ENCODE peak calls at places on chromosome 22, in seven cellular contexts. L is neuronal stem cell, S is testis, Y is body of pancreas, V is colonic mucosa, A is stomach, Q is right lobe of liver. N is an unnamed sample. For H3K36me3, the result is how much of the 10 kb centered on the place peaks cover.

GRCh38 chr22:48415535-48415934 is 1412.1 kb downstream of the BRD1 start:
- DNase-seq in L (no peak), S (no peak), Y (no peak), V (no peak), A (no peak), Q (no peak), N (no peak)

GRCh38 chr22:29626497-29627195 is 23.2 kb downstream of the NF2 start:
- DNase-seq in L (no peak), S (no peak), Y (no peak), V (no peak), A (no peak), Q (no peak), N (no peak)

GRCh38 chr22:37696657-37697539 is at the start of gene TRIOBP:
- DNase-seq in L (peak), S (peak), Y (peak), V (peak), A (peak), Q (peak), N (peak)

GRCh38 chr22:25702571-25703167 is 39.3 kb upstream of the MYO18B start:
- DNase-seq in L (no peak), S (no peak), Y (no peak), V (no peak), A (no peak), Q (no peak), N (no peak)

GRCh38 chr22:23715811-23716355 is 25.1 kb downstream of the RGL4 start:
- DNase-seq in L (no peak), S (no peak), Y (no peak), V (no peak), A (no peak), Q (no peak), N (no peak)

GRCh38 chr22:48805516-48805915 is 1022.2 kb downstream of the BRD1 start:
- DNase-seq in L (no peak), S (no peak), Y (no peak), V (no peak), A (no peak), Q (no peak), N (no peak)

GRCh38 chr22:29443452-29443851 is 5.1 kb downstream of the RFPL1 start:
- DNase-seq in L (no peak), S (no peak), Y (no peak), V (no peak), A (no peak), Q (no peak), N (no peak)

GRCh38 chr22:49923445-49923844 is 5.0 kb downstream of the CRELD2 start:
- DNase-seq in L (no peak), S (no peak), Y (no peak), V (no peak), A (no peak), Q (no peak), N (no peak)

GRCh38 chr22:20154602-20155183 is 3.8 kb upstream of the CCDC188 start:
- DNase-seq in L (no peak), S (no peak), Y (no peak), V (no peak), A (no peak), Q (no peak), N (no peak)

GRCh38 chr22:38087855-38088254 is 3.9 kb upstream of the SLC16A8 start:
- DNase-seq in L (no peak), S (no peak), Y (no peak), V (no peak), A (no peak), Q (no peak), N (peak)

GRCh38 chr22:23376256-23376655 is 195.9 kb downstream of the BCR start:
- DNase-seq in L (no peak), S (no peak), Y (no peak), V (peak), A (no peak), Q (no peak), N (no peak)

GRCh38 chr22:49321477-49322055 is 506.1 kb downstream of the BRD1 start:
- DNase-seq in L (no peak), S (peak), Y (no peak), V (no peak), A (peak), Q (peak), N (peak)

GRCh38 chr22:45208993-45209838 is 31.5 kb downstream of the KIAA0930 start:
- DNase-seq in L (peak), S (no peak), Y (no peak), V (no peak), A (no peak), Q (peak), N (no peak)

GRCh38 chr22:38220653-38221386 is 19.0 kb downstream of the MAFF start:
- DNase-seq in L (no peak), S (no peak), Y (no peak), V (no peak), A (no peak), Q (no peak), N (no peak)

GRCh38 chr22:38315801-38316339 is 1.4 kb downstream of the CSNK1E start:
- DNase-seq in L (no peak), S (no peak), Y (no peak), V (no peak), A (no peak), Q (no peak), N (no peak)

GRCh38 chr22:23908561-23909205 is 14.5 kb downstream of the MIF start:
- DNase-seq in L (no peak), S (no peak), Y (no peak), V (peak), A (no peak), Q (no peak), N (no peak)

GRCh38 chr22:32354360-32355351 is 3.0 kb upstream of the RFPL3 start:
- DNase-seq in L (no peak), S (no peak), Y (no peak), V (no peak), A (no peak), Q (no peak), N (no peak)

GRCh38 chr22:37999640-38000272 is 15.4 kb upstream of the SOX10 start:
- DNase-seq in L (no peak), S (no peak), Y (no peak), V (no peak), A (no peak), Q (no peak), N (no peak)

GRCh38 chr22:18033204-18033998 is 9.0 kb upstream of the MICAL3 start:
- DNase-seq in L (no peak), S (no peak), Y (no peak), V (no peak), A (no peak), Q (no peak), N (no peak)

GRCh38 chr22:48343461-48343860 is 1484.2 kb downstream of the BRD1 start:
- DNase-seq in L (no peak), S (no peak), Y (no peak), V (no peak), A (no peak), Q (no peak), N (no peak)

GRCh38 chr22:25475554-25476022 is 88.9 kb upstream of the GRK3 start:
- DNase-seq in L (no peak), S (peak), Y (no peak), V (no peak), A (no peak), Q (no peak), N (no peak)

GRCh38 chr22:19463491-19464469 is 15.2 kb downstream of the UFD1 start:
- DNase-seq in L (no peak), S (no peak), Y (no peak), V (no peak), A (no peak), Q (no peak), N (no peak)

GRCh38 chr22:50146440-50147228 is 23.9 kb upstream of the PANX2 start:
- DNase-seq in L (no peak), S (peak), Y (peak), V (peak), A (peak), Q (peak), N (peak)

GRCh38 chr22:39180566-39180965 is 28.1 kb upstream of the CBX7 start:
- DNase-seq in L (no peak), S (no peak), Y (no peak), V (no peak), A (no peak), Q (no peak), N (no peak)

GRCh38 chr22:39205344-39206021 is 39.3 kb downstream of the PDGFB start:
- DNase-seq in L (no peak), S (no peak), Y (no peak), V (no peak), A (no peak), Q (no peak), N (peak)

GRCh38 chr22:33909075-33909458 is 11.2 kb downstream of the LARGE1 start:
- DNase-seq in L (no peak), S (no peak), Y (no peak), V (no peak), A (no peak), Q (no peak), N (no peak)

GRCh38 chr22:41573677-41574264 is 13.0 kb downstream of the CSDC2 start:
- DNase-seq in L (no peak), S (no peak), Y (no peak), V (no peak), A (no peak), Q (no peak), N (no peak)

GRCh38 chr22:44393066-44393465 is 80.3 kb upstream of the SHISAL1 start:
- DNase-seq in L (no peak), S (no peak), Y (no peak), V (no peak), A (no peak), Q (no peak), N (no peak)

GRCh38 chr22:50699754-50700386 is 27.2 kb downstream of the SHANK3 start:
- DNase-seq in L (no peak), S (no peak), Y (no peak), V (no peak), A (no peak), Q (peak), N (peak)

GRCh38 chr22:26377170-26377825 is 51.8 kb upstream of the ASPHD2 start:
- DNase-seq in L (no peak), S (no peak), Y (no peak), V (no peak), A (no peak), Q (no peak), N (no peak)

GRCh38 chr22:32444068-32444467 is 20.2 kb downstream of the BPIFC start:
- DNase-seq in L (peak), S (peak), Y (no peak), V (no peak), A (no peak), Q (peak), N (no peak)

GRCh38 chr22:23305922-23306374 is 125.6 kb downstream of the BCR start:
- DNase-seq in L (no peak), S (peak), Y (no peak), V (no peak), A (peak), Q (no peak), N (peak)

GRCh38 chr22:19566599-19567382 is 42.6 kb upstream of the CLDN5 start:
- DNase-seq in L (no peak), S (peak), Y (no peak), V (no peak), A (no peak), Q (no peak), N (no peak)

GRCh38 chr22:39900306-39901227 is at the start of gene GRAP2:
- DNase-seq in L (no peak), S (no peak), Y (no peak), V (no peak), A (no peak), Q (no peak), N (no peak)

GRCh38 chr22:41919357-41920224 is 4.7 kb upstream of the SHISA8 start:
- DNase-seq in L (no peak), S (peak), Y (peak), V (peak), A (peak), Q (peak), N (peak)

GRCh38 chr22:46367707-46368191 is 32.2 kb downstream of the TRMU start:
- DNase-seq in L (peak), S (peak), Y (peak), V (peak), A (peak), Q (peak), N (peak)
- H3K36me3 ChIP-seq in L (under half), S (under half), Y (under half), V (under half), A (under half), Q (under half), N (under half)

GRCh38 chr22:36463783-36464184 is 17.7 kb downstream of the TXN2 start:
- DNase-seq in L (no peak), S (no peak), Y (no peak), V (no peak), A (no peak), Q (peak), N (no peak)

GRCh38 chr22:36465232-36466021 is 16.0 kb downstream of the TXN2 start:
- DNase-seq in L (no peak), S (peak), Y (peak), V (peak), A (peak), Q (peak), N (peak)

GRCh38 chr22:36462475-36462790 is 19.0 kb downstream of the TXN2 start:
- DNase-seq in L (no peak), S (no peak), Y (no peak), V (no peak), A (no peak), Q (no peak), N (no peak)

GRCh38 chr22:36466258-36466657 is 15.2 kb downstream of the TXN2 start:
- DNase-seq in L (no peak), S (no peak), Y (no peak), V (no peak), A (no peak), Q (no peak), N (no peak)

GRCh38 chr22:36464715-36465231 is 16.7 kb downstream of the TXN2 start:
- DNase-seq in L (no peak), S (no peak), Y (peak), V (no peak), A (no peak), Q (no peak), N (no peak)
- H3K27ac ChIP-seq in L (no peak), S (peak), Y (peak), V (peak), A (peak), Q (peak), N (peak)

DNA sequence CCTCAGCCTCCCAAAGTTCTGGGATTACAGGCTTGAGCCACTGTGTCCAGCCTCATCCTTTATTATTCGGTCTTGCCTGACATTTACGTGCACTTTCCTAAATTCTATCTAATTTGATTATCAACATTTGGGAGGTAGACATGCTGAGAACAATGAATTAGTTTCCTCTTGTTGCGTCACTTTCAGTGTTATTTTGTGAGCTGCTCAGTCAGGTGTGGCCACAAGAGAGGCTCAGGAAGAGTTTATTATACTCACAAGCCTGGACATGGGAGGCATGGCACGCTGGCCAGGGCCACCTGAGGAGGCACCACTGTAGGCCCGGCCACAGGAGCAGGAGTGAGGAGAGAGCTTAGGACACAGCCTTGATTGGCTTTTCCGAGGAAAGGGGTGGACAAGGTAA is 59.7 kb upstream of the RBFOX2 start:
- DNase-seq in L (no peak), S (no peak), Y (no peak), V (no peak), A (no peak), Q (no peak), N (peak)
- H3K4me3 ChIP-seq in L (no peak), S (no peak), Y (no peak), V (no peak), A (no peak), Q (no peak), N (no peak)

GRCh38 chr22:46290121-46290842 is 6.4 kb upstream of the GTSE1 start:
- DNase-seq in L (no peak), S (no peak), Y (no peak), V (no peak), A (no peak), Q (no peak), N (no peak)
- H3K36me3 ChIP-seq in L (under half), S (under half), Y (under half), V (under half), A (half or more), Q (under half), N (half or more)

GRCh38 chr22:22060200-22061084 is 77.9 kb upstream of the TOP3B start:
- DNase-seq in L (peak), S (peak), Y (peak), V (peak), A (no peak), Q (peak), N (peak)

GRCh38 chr22:22058649-22059475 is 76.3 kb upstream of the TOP3B start:
- DNase-seq in L (no peak), S (no peak), Y (no peak), V (no peak), A (no peak), Q (no peak), N (no peak)

GRCh38 chr22:22062306-22062793 is 79.8 kb upstream of the TOP3B start:
- DNase-seq in L (no peak), S (no peak), Y (no peak), V (no peak), A (no peak), Q (no peak), N (no peak)

GRCh38 chr22:22059476-22060002 is 77.0 kb upstream of the TOP3B start:
- DNase-seq in L (no peak), S (no peak), Y (no peak), V (no peak), A (no peak), Q (no peak), N (no peak)

GRCh38 chr22:22061085-22062077 is 78.8 kb upstream of the TOP3B start:
- DNase-seq in L (no peak), S (peak), Y (no peak), V (no peak), A (no peak), Q (no peak), N (no peak)
- H3K27ac ChIP-seq in L (no peak), S (peak), Y (peak), V (no peak), A (no peak), Q (peak), N (peak)

GRCh38 chr22:31122196-31122531 is 602 bp upstream of the INPP5J start:
- DNase-seq in L (no peak), S (no peak), Y (no peak), V (no peak), A (no peak), Q (no peak), N (no peak)

GRCh38 chr22:31124811-31125465 is 2.2 kb downstream of the INPP5J start:
- DNase-seq in L (no peak), S (no peak), Y (no peak), V (no peak), A (no peak), Q (no peak), N (no peak)

GRCh38 chr22:31122532-31123291 is at the start of gene INPP5J:
- DNase-seq in L (no peak), S (peak), Y (peak), V (peak), A (peak), Q (no peak), N (peak)

GRCh38 chr22:31124290-31124689 is 1.5 kb downstream of the INPP5J start:
- DNase-seq in L (no peak), S (no peak), Y (no peak), V (no peak), A (no peak), Q (no peak), N (no peak)

GRCh38 chr22:31123292-31123602 is 481 bp downstream of the INPP5J start:
- DNase-seq in L (no peak), S (no peak), Y (no peak), V (no peak), A (no peak), Q (no peak), N (no peak)
- H3K4me3 ChIP-seq in L (peak), S (peak), Y (peak), V (peak), A (peak), Q (no peak), N (peak)